ENCODE peak calls at places on chromosomes 5 and 9, in eight cellular contexts. T is ovary, M is hepatocyte, X is neural progenitor cell, V is aorta, Z is tibial nerve, R is uterus, Y is IMR-90. H is an unnamed sample.
A peak's percentile ranks its signal among the peaks of the same experiment; 100 is the strongest.

GRCh38 chr9:91415290-91415689 is 8.3 kb downstream of the NFIL3 start:
- DNase-seq in T (no peak), M (no peak), X (no peak), V (no peak), Z (no peak), R (no peak), Y (no peak), H (no peak)

GRCh38 chr5:98997000-98997399 is 68.2 kb upstream of the CHD1 start:
- DNase-seq in T (no peak), M (no peak), X (no peak), V (no peak), Z (no peak), R (no peak), Y (peak; percentile 29), H (no peak)

GRCh38 chr5:127643607-127644006 is 5.3 kb upstream of the CTXN3 start:
- DNase-seq in T (no peak), M (no peak), X (no peak), V (no peak), Z (no peak), R (no peak), Y (no peak), H (no peak)

GRCh38 chr9:16450578-16450977 is 419.9 kb downstream of the BNC2 start:
- DNase-seq in T (no peak), M (no peak), X (no peak), V (no peak), Z (no peak), R (no peak), Y (no peak), H (no peak)

GRCh38 chr5:139461698-139462097 is 845 bp downstream of the ECSCR start:
- DNase-seq in T (no peak), M (no peak), X (no peak), V (no peak), Z (no peak), R (peak; percentile 48), Y (peak; percentile 79), H (no peak)

GRCh38 chr5:760363-761205 is 23.9 kb downstream of the ZDHHC11B start:
- DNase-seq in T (no peak), M (peak; percentile 8), X (no peak), V (peak; percentile 45), Z (no peak), R (no peak), Y (no peak), H (no peak)

GRCh38 chr9:71648453-71648852 is 119.9 kb downstream of the CEMIP2 start:
- DNase-seq in T (no peak), M (no peak), X (no peak), V (no peak), Z (no peak), R (no peak), Y (no peak), H (no peak)

GRCh38 chr5:121325930-121326329 is 525.8 kb upstream of the FTMT start:
- DNase-seq in T (no peak), M (no peak), X (no peak), V (no peak), Z (no peak), R (no peak), Y (no peak), H (no peak)

GRCh38 chr5:65102826-65103673 is 334.3 kb downstream of the CWC27 start:
- DNase-seq in T (peak; percentile 58), M (peak; percentile 67), X (peak; percentile 21), V (peak; percentile 57), Z (peak; percentile 14), R (peak; percentile 67), Y (peak; percentile 15), H (peak; percentile 30)

GRCh38 chr9:5438301-5439162 is 807 bp upstream of the PLGRKT start:
- DNase-seq in T (no peak), M (peak; percentile 18), X (no peak), V (peak; percentile 50), Z (no peak), R (no peak), Y (peak; percentile 56), H (peak; percentile 51)

GRCh38 chr9:124355941-124356744 is 59.1 kb downstream of the PSMB7 start:
- DNase-seq in T (no peak), M (no peak), X (no peak), V (no peak), Z (no peak), R (no peak), Y (no peak), H (no peak)

GRCh38 chr9:82588801-82589200 is 474.1 kb downstream of the RASEF start:
- DNase-seq in T (no peak), M (peak; percentile 32), X (no peak), V (no peak), Z (no peak), R (no peak), Y (no peak), H (no peak)

GRCh38 chr9:75108571-75108970 is 20.3 kb downstream of the OSTF1 start:
- DNase-seq in T (peak; percentile 26), M (no peak), X (no peak), V (peak; percentile 62), Z (no peak), R (peak; percentile 61), Y (peak; percentile 79), H (no peak)

GRCh38 chr5:53360811-53361210 is 119.6 kb upstream of the FST start:
- DNase-seq in T (no peak), M (no peak), X (no peak), V (no peak), Z (no peak), R (no peak), Y (peak; percentile 94), H (no peak)

GRCh38 chr5:11182441-11183080 is 421.5 kb upstream of the DAP start:
- DNase-seq in T (no peak), M (peak; percentile 60), X (peak; percentile 62), V (no peak), Z (no peak), R (no peak), Y (peak; percentile 47), H (no peak)

GRCh38 chr9:131700076-131700475 is 39.8 kb downstream of the RAPGEF1 start:
- DNase-seq in T (no peak), M (no peak), X (no peak), V (no peak), Z (no peak), R (no peak), Y (no peak), H (no peak)

GRCh38 chr9:92635760-92636159 is 34.2 kb downstream of the IPPK start:
- DNase-seq in T (no peak), M (no peak), X (no peak), V (no peak), Z (no peak), R (peak; percentile 8), Y (no peak), H (no peak)

GRCh38 chr5:59817536-59817935 is 76.0 kb downstream of the PDE4D start:
- DNase-seq in T (no peak), M (no peak), X (no peak), V (no peak), Z (no peak), R (no peak), Y (no peak), H (no peak)

GRCh38 chr9:100639851-100640250 is 62.0 kb downstream of the CAVIN4 start:
- DNase-seq in T (no peak), M (no peak), X (peak; percentile 34), V (no peak), Z (no peak), R (no peak), Y (no peak), H (no peak)

GRCh38 chr5:15571081-15571480 is 71.1 kb downstream of the FBXL7 start:
- DNase-seq in T (no peak), M (no peak), X (no peak), V (no peak), Z (no peak), R (no peak), Y (no peak), H (no peak)

GRCh38 chr9:104921067-104921741 is 6.8 kb downstream of the ABCA1 start:
- DNase-seq in T (no peak), M (no peak), X (no peak), V (no peak), Z (no peak), R (no peak), Y (no peak), H (no peak)

GRCh38 chr5:6837519-6838110 is 124.4 kb downstream of the TENT4A start:
- DNase-seq in T (peak; percentile 20), M (no peak), X (no peak), V (no peak), Z (no peak), R (no peak), Y (no peak), H (no peak)

GRCh38 chr5:71894091-71894490 is 175.0 kb downstream of the CARTPT start:
- DNase-seq in T (no peak), M (no peak), X (no peak), V (no peak), Z (no peak), R (no peak), Y (no peak), H (no peak)
- H3K27me3 ChIP-seq in T (no peaks in the 10 kb centered on the region), M (no peaks in the 10 kb centered on the region), X (no peaks in the 10 kb centered on the region), V (no peaks in the 10 kb centered on the region), Z (no peaks in the 10 kb centered on the region), R (no peaks in the 10 kb centered on the region), Y (peaks cover 28% of the 10 kb centered on the region), H (no peaks in the 10 kb centered on the region)

DNA sequence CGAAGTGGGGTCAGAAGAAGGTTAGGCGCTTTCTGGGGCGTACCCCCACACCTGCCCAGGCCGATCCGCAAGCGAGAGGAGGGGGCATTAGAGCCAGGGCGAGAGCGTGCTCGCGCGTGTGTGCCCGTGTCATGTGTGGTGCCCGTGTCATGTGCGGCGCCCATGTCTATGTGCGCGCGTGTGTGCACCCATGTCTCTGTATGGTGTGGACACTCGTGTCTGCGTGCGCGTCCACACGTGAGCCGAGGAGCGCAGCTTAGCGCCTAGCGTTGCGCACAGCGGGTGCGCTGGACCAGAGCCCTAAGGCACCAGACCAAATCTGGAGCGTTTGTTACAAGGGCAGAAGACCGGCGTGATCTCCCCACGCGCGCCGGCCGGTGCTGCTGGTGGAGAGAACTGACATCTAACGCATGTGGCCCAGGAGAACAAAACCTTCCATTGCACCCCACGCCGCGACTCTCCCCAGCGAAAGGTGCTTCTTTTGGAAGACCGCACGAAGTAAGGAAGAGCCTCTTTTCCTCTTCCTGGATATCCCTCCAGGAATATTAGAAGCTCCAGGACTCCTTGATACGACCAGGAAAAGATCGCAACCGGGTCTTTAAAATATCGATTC is 639 bp downstream of the NIM1K start:
- DNase-seq in T (peak; percentile 16), M (peak; percentile 15), X (peak; percentile 39), V (peak; percentile 51), Z (no peak), R (no peak), Y (peak; percentile 27), H (no peak)
- H3K4me1 ChIP-seq in T (peaks cover 8% of the 10 kb centered on the region), M (peaks cover 9% of the 10 kb centered on the region), X (peaks cover 26% of the 10 kb centered on the region), V (no peaks in the 10 kb centered on the region), Z (no peaks in the 10 kb centered on the region), R (no peaks in the 10 kb centered on the region), Y (peaks cover 3% of the 10 kb centered on the region), H (peaks cover 19% of the 10 kb centered on the region)

GRCh38 chr9:137247916-137248175 is 3.2 kb upstream of the STPG3 start:
- DNase-seq in T (no peak), M (no peak), X (no peak), V (no peak), Z (no peak), R (no peak), Y (no peak), H (no peak)
- H3K27ac ChIP-seq in T (no peak overlapping the region), M (no peak overlapping the region), X (no peak overlapping the region), V (no peak overlapping the region), Z (no peak overlapping the region), R (no peak overlapping the region), Y (no peak overlapping the region), H (no peak overlapping the region)

DNA sequence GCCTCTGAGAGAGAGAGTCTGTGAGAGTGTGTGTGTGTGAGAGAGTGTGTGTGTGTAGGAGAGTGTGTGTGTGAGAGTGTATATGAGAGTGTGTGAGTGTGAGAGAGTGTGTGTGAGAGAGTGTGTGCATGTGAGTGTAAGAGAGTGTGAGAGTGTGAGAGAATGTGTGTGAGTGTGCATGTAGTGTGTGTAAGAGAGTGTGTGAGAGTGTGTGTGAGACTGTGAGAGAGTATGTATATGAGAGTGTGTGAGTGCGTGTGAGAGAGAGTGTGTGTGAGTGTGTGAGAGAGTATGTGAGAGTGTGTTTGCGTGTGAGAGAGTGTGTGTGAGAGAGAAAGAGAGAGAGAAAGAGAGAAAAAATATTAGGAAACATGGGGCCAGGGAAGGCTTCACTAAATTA is 588.3 kb upstream of the SGCD start:
- DNase-seq in T (no peak), M (no peak), X (no peak), V (no peak), Z (no peak), R (no peak), Y (no peak), H (no peak)
- H3K27me3 ChIP-seq in T (no peaks in the 10 kb centered on the region), M (no peaks in the 10 kb centered on the region), X (peaks cover 38% of the 10 kb centered on the region), V (no peaks in the 10 kb centered on the region), Z (no peaks in the 10 kb centered on the region), R (no peaks in the 10 kb centered on the region), Y (no peaks in the 10 kb centered on the region), H (no peaks in the 10 kb centered on the region)

H was measured in effector memory CD4-positive, alpha-beta T cell.